ENCODE peak calls at places on chromosome 6, in five cellular contexts. One of them, this sample, is unnamed.

GRCh38 chr6:166520905-166521834 is 65.3 kb downstream of the RAMACL start:
- DNase-seq in CD8-positive, alpha-beta memory T cell: no peak
- DNase-seq in substantia nigra: no peak
- DNase-seq in A549: no peak
- DNase-seq in stomach: no peak
- DNase-seq in this sample: peak

GRCh38 chr6:46848684-46849360 is 55.6 kb downstream of the MEP1A start:
- DNase-seq in CD8-positive, alpha-beta memory T cell: peak
- DNase-seq in substantia nigra: peak
- DNase-seq in A549: peak
- DNase-seq in stomach: peak
- DNase-seq in this sample: peak

GRCh38 chr6:165055231-165055630 is 254.2 kb downstream of the C6orf118 start:
- DNase-seq in CD8-positive, alpha-beta memory T cell: no peak
- DNase-seq in substantia nigra: no peak
- DNase-seq in A549: no peak
- DNase-seq in stomach: no peak
- DNase-seq in this sample: no peak

GRCh38 chr6:2695464-2696095 is 55.1 kb downstream of the MYLK4 start:
- DNase-seq in CD8-positive, alpha-beta memory T cell: no peak
- DNase-seq in substantia nigra: no peak
- DNase-seq in A549: no peak
- DNase-seq in stomach: no peak
- DNase-seq in this sample: peak

GRCh38 chr6:80767808-80768207 is 661.3 kb downstream of the BCKDHB start:
- DNase-seq in CD8-positive, alpha-beta memory T cell: no peak
- DNase-seq in substantia nigra: no peak
- DNase-seq in A549: no peak
- DNase-seq in stomach: no peak
- DNase-seq in this sample: peak

GRCh38 chr6:18495236-18495635 is 108.1 kb downstream of the RNF144B start:
- DNase-seq in CD8-positive, alpha-beta memory T cell: no peak
- DNase-seq in substantia nigra: no peak
- DNase-seq in A549: no peak
- DNase-seq in stomach: no peak
- DNase-seq in this sample: no peak

GRCh38 chr6:46637145-46637544 is 15.5 kb downstream of the CYP39A1 start:
- DNase-seq in CD8-positive, alpha-beta memory T cell: no peak
- DNase-seq in substantia nigra: no peak
- DNase-seq in A549: no peak
- DNase-seq in stomach: no peak
- DNase-seq in this sample: no peak

GRCh38 chr6:127422791-127423190 is 36.4 kb downstream of the KIAA0408 start:
- DNase-seq in CD8-positive, alpha-beta memory T cell: no peak
- DNase-seq in substantia nigra: no peak
- DNase-seq in A549: no peak
- DNase-seq in stomach: no peak
- DNase-seq in this sample: no peak

GRCh38 chr6:3518356-3518841 is 61.5 kb upstream of the SLC22A23 start:
- DNase-seq in CD8-positive, alpha-beta memory T cell: no peak
- DNase-seq in substantia nigra: no peak
- DNase-seq in A549: peak
- DNase-seq in stomach: peak
- DNase-seq in this sample: peak

GRCh38 chr6:170151235-170152110 is 139.4 kb downstream of the DLL1 start:
- DNase-seq in CD8-positive, alpha-beta memory T cell: no peak
- DNase-seq in substantia nigra: no peak
- DNase-seq in A549: no peak
- DNase-seq in stomach: no peak
- DNase-seq in this sample: no peak

GRCh38 chr6:111355156-111355555 is 127.9 kb downstream of the REV3L start:
- DNase-seq in CD8-positive, alpha-beta memory T cell: no peak
- DNase-seq in substantia nigra: no peak
- DNase-seq in A549: no peak
- DNase-seq in stomach: no peak
- DNase-seq in this sample: no peak

GRCh38 chr6:167311286-167311685 is 13.6 kb upstream of the TTLL2 start:
- DNase-seq in CD8-positive, alpha-beta memory T cell: no peak
- DNase-seq in substantia nigra: peak
- DNase-seq in A549: no peak
- DNase-seq in stomach: no peak
- DNase-seq in this sample: no peak

GRCh38 chr6:37257320-37257633 is 295 bp upstream of the TBC1D22B start:
- DNase-seq in CD8-positive, alpha-beta memory T cell: no peak
- DNase-seq in substantia nigra: no peak
- DNase-seq in A549: no peak
- DNase-seq in stomach: no peak
- DNase-seq in this sample: no peak

GRCh38 chr6:126546771-126547170 is 206.9 kb downstream of the CENPW start:
- DNase-seq in CD8-positive, alpha-beta memory T cell: no peak
- DNase-seq in substantia nigra: no peak
- DNase-seq in A549: no peak
- DNase-seq in stomach: no peak
- DNase-seq in this sample: no peak

GRCh38 chr6:97969065-97969464 is 686.0 kb upstream of the MMS22L start:
- DNase-seq in CD8-positive, alpha-beta memory T cell: no peak
- DNase-seq in substantia nigra: no peak
- DNase-seq in A549: no peak
- DNase-seq in stomach: no peak
- DNase-seq in this sample: no peak

GRCh38 chr6:122798099-122798641 is 9.1 kb downstream of the SMPDL3A start:
- DNase-seq in CD8-positive, alpha-beta memory T cell: no peak
- DNase-seq in substantia nigra: no peak
- DNase-seq in A549: peak
- DNase-seq in stomach: peak
- DNase-seq in this sample: peak

GRCh38 chr6:156949376-156949775 is 172.2 kb downstream of the ARID1B start:
- DNase-seq in CD8-positive, alpha-beta memory T cell: no peak
- DNase-seq in substantia nigra: no peak
- DNase-seq in A549: peak
- DNase-seq in stomach: no peak
- DNase-seq in this sample: peak

GRCh38 chr6:167116838-167117228 is 6.1 kb upstream of the CCR6 start:
- DNase-seq in CD8-positive, alpha-beta memory T cell: no peak
- DNase-seq in substantia nigra: no peak
- DNase-seq in A549: no peak
- DNase-seq in stomach: no peak
- DNase-seq in this sample: no peak

GRCh38 chr6:37306624-37307222 is 47.1 kb upstream of the RNF8 start:
- DNase-seq in CD8-positive, alpha-beta memory T cell: no peak
- DNase-seq in substantia nigra: no peak
- DNase-seq in A549: no peak
- DNase-seq in stomach: no peak
- DNase-seq in this sample: no peak

GRCh38 chr6:164695896-164696295 is 613.5 kb downstream of the C6orf118 start:
- DNase-seq in CD8-positive, alpha-beta memory T cell: no peak
- DNase-seq in substantia nigra: no peak
- DNase-seq in A549: no peak
- DNase-seq in stomach: no peak
- DNase-seq in this sample: no peak

GRCh38 chr6:152651986-152652385 is 14.8 kb upstream of the SYNE1 start:
- DNase-seq in CD8-positive, alpha-beta memory T cell: no peak
- DNase-seq in substantia nigra: no peak
- DNase-seq in A549: no peak
- DNase-seq in stomach: no peak
- DNase-seq in this sample: no peak

GRCh38 chr6:34519971-34520644 is 36.0 kb downstream of the SPDEF start:
- DNase-seq in CD8-positive, alpha-beta memory T cell: no peak
- DNase-seq in substantia nigra: no peak
- DNase-seq in A549: no peak
- DNase-seq in stomach: no peak
- DNase-seq in this sample: no peak

GRCh38 chr6:24646771-24647170 is 780 bp upstream of the KIAA0319 start:
- DNase-seq in CD8-positive, alpha-beta memory T cell: no peak
- DNase-seq in substantia nigra: no peak
- DNase-seq in A549: no peak
- DNase-seq in stomach: no peak
- DNase-seq in this sample: no peak

GRCh38 chr6:19795211-19795610 is 42.0 kb upstream of the ID4 start:
- DNase-seq in CD8-positive, alpha-beta memory T cell: no peak
- DNase-seq in substantia nigra: no peak
- DNase-seq in A549: no peak
- DNase-seq in stomach: no peak
- DNase-seq in this sample: no peak

GRCh38 chr6:122839477-122839876 is 50.4 kb downstream of the SMPDL3A start:
- DNase-seq in CD8-positive, alpha-beta memory T cell: peak
- DNase-seq in substantia nigra: peak
- DNase-seq in A549: peak
- DNase-seq in stomach: peak
- DNase-seq in this sample: peak

GRCh38 chr6:37258405-37258704 is 411 bp upstream of the TMEM217 start:
- DNase-seq in CD8-positive, alpha-beta memory T cell: no peak
- DNase-seq in substantia nigra: no peak
- DNase-seq in A549: no peak
- DNase-seq in stomach: no peak
- DNase-seq in this sample: no peak

GRCh38 chr6:97669191-97669651 is 386.2 kb upstream of the MMS22L start:
- DNase-seq in CD8-positive, alpha-beta memory T cell: no peak
- DNase-seq in substantia nigra: peak
- DNase-seq in A549: no peak
- DNase-seq in stomach: no peak
- DNase-seq in this sample: peak

GRCh38 chr6:107491059-107491609 is 1.2 kb downstream of the SOBP start:
- DNase-seq in CD8-positive, alpha-beta memory T cell: no peak
- DNase-seq in substantia nigra: peak
- DNase-seq in A549: peak
- DNase-seq in stomach: peak
- DNase-seq in this sample: peak

DNA sequence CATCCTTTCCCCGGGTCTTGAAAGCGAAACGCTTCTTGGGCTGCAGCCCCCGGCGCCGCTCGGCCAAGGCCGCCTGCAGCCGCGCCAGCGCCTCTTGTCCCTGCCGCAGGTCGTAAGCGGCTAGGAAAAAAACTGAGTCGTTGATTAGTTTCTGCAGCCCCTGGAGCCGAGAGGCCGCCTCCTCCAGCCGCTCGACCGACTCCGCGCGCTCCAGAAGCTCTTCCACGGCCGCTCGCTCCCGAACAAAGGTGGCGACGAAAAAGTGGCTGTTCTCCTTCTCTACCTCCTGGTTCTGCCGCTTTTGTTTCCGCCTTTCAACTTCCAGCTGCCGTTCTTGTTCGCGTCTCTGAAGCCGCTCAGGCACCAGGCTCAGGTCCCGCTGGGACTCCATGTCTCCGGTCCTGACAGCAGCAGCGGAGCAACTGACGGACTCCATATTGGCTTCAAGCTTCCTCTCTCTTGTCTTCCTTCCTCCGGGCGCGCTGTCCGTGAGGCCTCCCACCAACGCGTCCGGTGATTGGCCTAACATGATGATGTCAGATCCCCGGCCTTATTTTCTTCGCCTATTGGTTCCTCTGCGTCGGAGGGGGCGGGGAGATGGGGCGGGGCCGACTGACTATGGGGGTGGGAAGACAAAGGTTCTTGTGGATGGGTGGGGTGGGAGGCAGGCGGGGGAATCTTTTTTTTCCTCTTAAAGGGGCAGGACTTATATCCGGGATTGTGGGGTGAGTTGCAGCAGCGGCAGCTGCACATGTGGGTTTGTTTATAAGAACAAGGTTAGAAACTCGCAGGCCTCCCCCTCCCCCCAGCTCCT is at the start of gene TBCC:
- DNase-seq in CD8-positive, alpha-beta memory T cell: peak
- DNase-seq in substantia nigra: peak
- DNase-seq in A549: peak
- DNase-seq in stomach: peak
- DNase-seq in this sample: peak
- H3K27ac ChIP-seq in CD8-positive, alpha-beta memory T cell: peak
- H3K27ac ChIP-seq in substantia nigra: peak
- H3K27ac ChIP-seq in A549: peak
- H3K27ac ChIP-seq in stomach: peak
- H3K27ac ChIP-seq in this sample: peak

GRCh38 chr6:158379336-158379735 is 67.1 kb downstream of the TULP4 start:
- DNase-seq in CD8-positive, alpha-beta memory T cell: no peak
- DNase-seq in substantia nigra: no peak
- DNase-seq in A549: no peak
- DNase-seq in stomach: no peak
- DNase-seq in this sample: no peak
- H3K27ac ChIP-seq in CD8-positive, alpha-beta memory T cell: no peak
- H3K27ac ChIP-seq in substantia nigra: peak
- H3K27ac ChIP-seq in A549: no peak
- H3K27ac ChIP-seq in stomach: no peak
- H3K27ac ChIP-seq in this sample: no peak

DNA sequence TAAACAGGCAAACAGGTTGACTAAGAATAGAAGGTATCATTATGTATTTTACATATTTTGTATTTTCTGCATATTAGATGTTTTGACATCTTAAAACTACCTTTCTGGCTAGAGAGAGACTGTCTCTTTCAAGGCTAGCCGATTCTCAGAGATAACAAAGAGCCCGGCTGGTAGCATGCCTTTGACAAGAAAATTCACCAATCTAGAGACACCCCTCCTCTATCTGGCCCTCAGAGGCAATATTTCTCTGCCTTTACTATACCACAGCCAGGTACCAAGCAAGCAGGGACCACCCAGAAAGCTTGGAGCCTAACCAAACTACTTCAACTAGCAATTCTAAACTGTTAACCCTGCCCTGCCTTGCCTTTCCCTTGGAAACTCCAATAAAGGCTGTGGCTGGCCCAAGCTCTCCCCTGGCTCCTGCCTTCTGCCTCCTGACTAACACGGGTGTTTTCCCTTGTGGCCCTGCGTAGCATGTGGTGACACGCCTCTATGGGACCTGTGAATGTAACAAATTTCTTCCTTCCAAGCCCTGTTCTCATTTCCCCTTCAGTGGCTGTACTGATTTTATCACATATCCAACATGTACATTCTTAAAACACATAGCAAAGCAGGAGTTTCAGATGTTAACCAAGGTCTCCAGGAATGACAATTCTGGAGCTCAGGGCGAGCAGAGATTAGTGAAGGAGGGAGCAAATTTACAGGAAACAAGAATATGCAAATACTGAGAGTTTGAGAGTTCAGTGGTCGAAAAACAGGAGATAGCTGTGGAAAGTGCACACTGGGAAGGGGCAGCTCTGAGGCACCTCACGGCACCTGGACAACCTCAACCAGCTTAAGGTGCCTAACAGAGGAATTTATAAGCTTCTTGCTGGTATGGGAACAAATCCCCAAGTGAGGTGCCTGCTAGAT is 120.8 kb downstream of the BACH2 start:
- DNase-seq in CD8-positive, alpha-beta memory T cell: no peak
- DNase-seq in substantia nigra: no peak
- DNase-seq in A549: no peak
- DNase-seq in stomach: no peak
- DNase-seq in this sample: no peak
- H3K27ac ChIP-seq in CD8-positive, alpha-beta memory T cell: no peak
- H3K27ac ChIP-seq in substantia nigra: no peak
- H3K27ac ChIP-seq in A549: no peak
- H3K27ac ChIP-seq in stomach: no peak
- H3K27ac ChIP-seq in this sample: no peak

DNA sequence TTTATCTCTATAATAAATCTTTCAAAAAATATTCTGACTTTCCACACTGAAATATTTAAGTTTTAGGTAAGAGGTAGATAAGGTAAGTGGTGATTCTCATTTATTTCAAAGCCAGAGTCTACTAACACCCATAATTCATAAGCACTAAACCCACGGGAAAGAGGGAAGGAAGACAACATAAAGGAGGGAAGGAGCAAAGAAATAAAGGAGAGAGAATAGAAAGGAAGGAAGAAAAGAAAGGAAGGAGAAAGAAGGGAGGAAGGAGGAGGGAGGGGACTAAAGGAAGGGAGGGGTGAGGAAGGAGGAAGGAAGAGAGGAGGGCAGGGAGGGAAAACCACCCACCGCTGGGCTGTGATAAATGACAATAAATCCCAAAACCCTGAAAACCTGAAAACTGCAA is 25.2 kb downstream of the MAP3K5 start:
- DNase-seq in CD8-positive, alpha-beta memory T cell: no peak
- DNase-seq in substantia nigra: no peak
- DNase-seq in A549: no peak
- DNase-seq in stomach: no peak
- DNase-seq in this sample: no peak
- H3K27ac ChIP-seq in CD8-positive, alpha-beta memory T cell: no peak
- H3K27ac ChIP-seq in substantia nigra: no peak
- H3K27ac ChIP-seq in A549: no peak
- H3K27ac ChIP-seq in stomach: no peak
- H3K27ac ChIP-seq in this sample: no peak